ENCODE peak calls at places on chromosomes 4 and X, in ten cellular contexts. F is colonic mucosa; U is uterus; Z is heart left ventricle; W is lower lobe of right lung; E is spleen; R is right lobe of liver; M is body of pancreas; C is CD8-positive, alpha-beta T cell; G is psoas muscle. L is an unnamed sample.
A peak's percentile ranks its signal among the peaks of the same experiment; 100 is the strongest.

GRCh38 chr4:88010921-88011320 is 3.5 kb downstream of the PKD2 start:
- DNase-seq in F (no peak), U (no peak), Z (no peak), W (no peak), E (no peak), R (no peak), M (no peak), C (no peak), G (no peak), L (no peak)

GRCh38 chr4:183136880-183137279 is 37.8 kb downstream of the WWC2 start:
- DNase-seq in F (no peak), U (no peak), Z (no peak), W (no peak), E (no peak), R (no peak), M (no peak), C (no peak), G (no peak), L (no peak)

GRCh38 chr4:111601671-111602070 is 543.6 kb upstream of the FAM241A start:
- DNase-seq in F (no peak), U (no peak), Z (no peak), W (no peak), E (no peak), R (no peak), M (no peak), C (no peak), G (no peak), L (no peak)

GRCh38 chr4:137640156-137640837 is 108.0 kb upstream of the PCDH18 start:
- DNase-seq in F (no peak), U (no peak), Z (no peak), W (no peak), E (no peak), R (no peak), M (no peak), C (no peak), G (no peak), L (no peak)

GRCh38 chrX:13022926-13023325 is 21.5 kb downstream of the FAM9C start:
- DNase-seq in F (no peak), U (no peak), Z (no peak), W (no peak), E (no peak), R (no peak), M (no peak), C (peak; percentile 44), G (no peak), L (no peak)

GRCh38 chr4:150423074-150423473 is 158.9 kb upstream of the MAB21L2 start:
- DNase-seq in F (no peak), U (no peak), Z (no peak), W (no peak), E (peak; percentile 50), R (no peak), M (no peak), C (no peak), G (no peak), L (no peak)

GRCh38 chr4:8526363-8526855 is 53.8 kb upstream of the GPR78 start:
- DNase-seq in F (no peak), U (no peak), Z (peak; percentile 28), W (no peak), E (peak; percentile 51), R (no peak), M (no peak), C (no peak), G (peak; percentile 20), L (no peak)

GRCh38 chrX:36974896-36975295 is 33.3 kb upstream of the FAM47C start:
- DNase-seq in F (no peak), U (no peak), Z (no peak), W (no peak), E (no peak), R (no peak), M (no peak), C (no peak), G (no peak), L (no peak)

GRCh38 chr4:174218127-174218790 is 65.2 kb downstream of the FBXO8 start:
- DNase-seq in F (no peak), U (no peak), Z (no peak), W (no peak), E (no peak), R (no peak), M (no peak), C (no peak), G (no peak), L (no peak)

GRCh38 chrX:78747471-78747870 is at the start of gene LPAR4:
- DNase-seq in F (no peak), U (no peak), Z (no peak), W (no peak), E (no peak), R (no peak), M (no peak), C (no peak), G (no peak), L (no peak)

GRCh38 chrX:44874481-44875184 is 1.6 kb downstream of the KDM6A start:
- DNase-seq in F (peak; percentile 66), U (peak; percentile 36), Z (no peak), W (no peak), E (no peak), R (no peak), M (peak; percentile 9), C (peak; percentile 60), G (no peak), L (peak; percentile 10)

GRCh38 chrX:71650333-71650969 is 16.9 kb upstream of the LOC101059915 start:
- DNase-seq in F (peak; percentile 41), U (no peak), Z (no peak), W (no peak), E (no peak), R (no peak), M (no peak), C (peak; percentile 62), G (no peak), L (peak; percentile 28)

GRCh38 chrX:1059576-1060561 is 152.6 kb downstream of the CRLF2 start:
- DNase-seq in F (no peak), U (no peak), Z (no peak), W (no peak), E (no peak), R (no peak), M (no peak), C (no peak), G (no peak), L (no peak)

GRCh38 chr4:163087805-163088204 is 78.9 kb downstream of the NAF1 start:
- DNase-seq in F (no peak), U (no peak), Z (no peak), W (no peak), E (no peak), R (no peak), M (no peak), C (no peak), G (no peak), L (no peak)

GRCh38 chr4:40283968-40284367 is 51.2 kb upstream of the CHRNA9 start:
- DNase-seq in F (no peak), U (no peak), Z (no peak), W (no peak), E (peak; percentile 82), R (no peak), M (no peak), C (peak; percentile 76), G (no peak), L (peak; percentile 47)

GRCh38 chrX:153649915-153650782 is 3.1 kb downstream of the DUSP9 start:
- DNase-seq in F (no peak), U (peak; percentile 8), Z (peak; percentile 30), W (peak; percentile 21), E (peak; percentile 67), R (peak; percentile 23), M (no peak), C (no peak), G (peak; percentile 36), L (no peak)

GRCh38 chr4:106486533-106486932 is 118.0 kb upstream of the GIMD1 start:
- DNase-seq in F (no peak), U (no peak), Z (no peak), W (no peak), E (no peak), R (no peak), M (no peak), C (no peak), G (no peak), L (no peak)

GRCh38 chrX:31629195-31629594 is 557.4 kb upstream of the FTHL17 start:
- DNase-seq in F (no peak), U (no peak), Z (no peak), W (no peak), E (no peak), R (no peak), M (no peak), C (no peak), G (no peak), L (no peak)
- H3K4me1 ChIP-seq in F (no peaks in the 10 kb centered on the region), U (no peaks in the 10 kb centered on the region), Z (no peaks in the 10 kb centered on the region), W (no peaks in the 10 kb centered on the region), E (no peaks in the 10 kb centered on the region), R (no peaks in the 10 kb centered on the region), M (no peaks in the 10 kb centered on the region), C (no peaks in the 10 kb centered on the region), G (no peaks in the 10 kb centered on the region), L (no peaks in the 10 kb centered on the region)

DNA sequence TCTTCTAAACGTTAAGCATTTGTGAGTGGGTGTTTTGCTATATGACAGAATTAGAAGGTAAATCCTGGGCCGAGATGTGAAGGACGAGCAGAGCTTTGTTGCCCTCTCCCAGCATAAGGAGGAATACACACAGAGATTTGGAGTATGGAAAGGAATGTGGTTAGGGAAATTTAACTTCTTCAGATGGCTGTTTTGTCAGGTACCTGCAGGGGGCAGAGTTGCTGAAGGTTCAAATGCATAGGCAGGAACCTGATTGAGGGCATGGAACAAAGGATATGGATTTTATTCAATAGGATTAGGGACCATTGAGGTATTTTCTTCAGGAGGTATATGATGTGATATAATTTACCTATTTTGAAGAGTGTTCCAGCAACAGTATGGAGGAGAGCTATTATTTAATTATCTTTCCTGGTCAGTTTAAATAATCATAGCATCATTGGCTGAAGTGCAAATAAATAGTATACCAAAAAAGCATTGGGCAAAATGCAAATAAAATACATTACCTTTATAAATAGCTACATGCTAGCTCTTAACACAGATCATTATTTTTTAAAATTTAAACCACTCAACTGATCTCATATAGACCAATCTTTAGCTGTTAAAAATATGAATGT is 143.6 kb downstream of the SLIT2 start:
- DNase-seq in F (peak; percentile 45), U (no peak), Z (no peak), W (no peak), E (no peak), R (peak; percentile 51), M (peak; percentile 34), C (no peak), G (no peak), L (peak; percentile 55)
- TF ChIP-seq CTCF in F (peak; percentile 54), U (peak; percentile 8), Z (peak; percentile 47), W (peak; percentile 56), E (peak; percentile 33), R (peak; percentile 70), M (peak; percentile 37), C (no peak), G (peak; percentile 36), L (peak; percentile 30)

DNA sequence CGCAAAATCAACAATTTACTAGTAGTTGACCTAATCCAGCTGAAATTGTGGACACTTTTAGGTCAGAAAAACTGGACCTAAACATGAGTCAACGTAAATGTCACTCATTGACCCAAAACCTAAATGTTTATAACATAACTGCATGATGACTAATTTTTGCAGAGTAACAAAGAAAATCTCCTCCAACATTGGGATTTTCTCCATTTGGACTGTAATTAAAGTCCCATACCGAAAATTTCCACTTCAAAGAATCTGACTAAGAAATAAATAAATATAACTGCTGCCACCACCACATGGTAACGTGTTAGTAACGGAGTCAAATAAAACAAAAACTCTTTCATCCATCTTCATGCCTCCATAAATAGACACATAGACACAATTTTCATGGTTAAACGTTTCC is 1.9 kb downstream of the ADGRA3 start:
- DNase-seq in F (no peak), U (no peak), Z (no peak), W (no peak), E (no peak), R (no peak), M (no peak), C (no peak), G (no peak), L (no peak)
- H3K4me3 ChIP-seq in F (peak overlapping the region; percentile 49), U (no peak overlapping the region), Z (peak overlapping the region; percentile 47), W (no peak overlapping the region), E (no peak overlapping the region), R (peak overlapping the region; percentile 45), M (no peak overlapping the region), C (no peak overlapping the region), G (peak overlapping the region; percentile 83), L (peak overlapping the region; percentile 60)

GRCh38 chrX:133749951-133750350 is 235.4 kb downstream of the GPC3 start:
- DNase-seq in F (no peak), U (no peak), Z (no peak), W (no peak), E (no peak), R (no peak), M (no peak), C (no peak), G (no peak), L (no peak)
- H3K4me1 ChIP-seq in F (no peaks in the 10 kb centered on the region), U (no peaks in the 10 kb centered on the region), Z (no peaks in the 10 kb centered on the region), W (no peaks in the 10 kb centered on the region), E (no peaks in the 10 kb centered on the region), R (no peaks in the 10 kb centered on the region), M (no peaks in the 10 kb centered on the region), C (peaks cover 48% of the 10 kb centered on the region), G (no peaks in the 10 kb centered on the region), L (no peaks in the 10 kb centered on the region)